ENCODE peak calls at places on chromosome 5, in four cellular contexts. One of them, this sample, is unnamed.

GRCh38 chr5:64312496-64312895 is 146.9 kb downstream of the RNF180 start:
- DNase-seq in HepG2: no peak
- DNase-seq in K562: no peak
- DNase-seq in HCT116: no peak
- DNase-seq in this sample: no peak

GRCh38 chr5:178145965-178146820 is 7.5 kb downstream of the NHP2 start:
- DNase-seq in K562: peak; percentile 67
- DNase-seq in HepG2: peak; percentile 66
- DNase-seq in HCT116: peak; percentile 59
- DNase-seq in this sample: peak; percentile 47

GRCh38 chr5:122493776-122494518 is 181.9 kb downstream of the SNCAIP start:
- DNase-seq in HCT116: no peak
- DNase-seq in HepG2: no peak
- DNase-seq in K562: no peak
- DNase-seq in this sample: no peak

GRCh38 chr5:149872351-149873040 is 72.1 kb downstream of the PDE6A start:
- DNase-seq in K562: no peak
- DNase-seq in HepG2: no peak
- DNase-seq in HCT116: no peak
- DNase-seq in this sample: no peak

GRCh38 chr5:80033513-80033912 is 1.6 kb upstream of the THBS4 start:
- DNase-seq in K562: no peak
- DNase-seq in HCT116: no peak
- DNase-seq in HepG2: no peak
- DNase-seq in this sample: no peak

GRCh38 chr5:178290376-178290775 is 57.8 kb upstream of the PHYKPL start:
- DNase-seq in HCT116: no peak
- DNase-seq in HepG2: no peak
- DNase-seq in K562: no peak
- DNase-seq in this sample: no peak

GRCh38 chr5:170341545-170341944 is 44.0 kb upstream of the LCP2 start:
- DNase-seq in K562: no peak
- DNase-seq in HCT116: no peak
- DNase-seq in HepG2: no peak
- DNase-seq in this sample: no peak

GRCh38 chr5:114988096-114988495 is 181.6 kb downstream of the TRIM36 start:
- DNase-seq in K562: no peak
- DNase-seq in HCT116: no peak
- DNase-seq in HepG2: no peak
- DNase-seq in this sample: no peak

GRCh38 chr5:95090774-95091173 is 194.1 kb downstream of the MCTP1 start:
- DNase-seq in HepG2: no peak
- DNase-seq in HCT116: no peak
- DNase-seq in K562: no peak
- DNase-seq in this sample: no peak

GRCh38 chr5:109965634-109966033 is 275.9 kb downstream of the MAN2A1 start:
- DNase-seq in K562: no peak
- DNase-seq in HepG2: no peak
- DNase-seq in HCT116: no peak
- DNase-seq in this sample: no peak
- TF ChIP-seq TCF7L2 in K562: no peak
- TF ChIP-seq TCF7L2 in HepG2: no peak
- TF ChIP-seq TCF7L2 in HCT116: no peak
- TF ChIP-seq TCF7L2 in this sample: no peak

DNA sequence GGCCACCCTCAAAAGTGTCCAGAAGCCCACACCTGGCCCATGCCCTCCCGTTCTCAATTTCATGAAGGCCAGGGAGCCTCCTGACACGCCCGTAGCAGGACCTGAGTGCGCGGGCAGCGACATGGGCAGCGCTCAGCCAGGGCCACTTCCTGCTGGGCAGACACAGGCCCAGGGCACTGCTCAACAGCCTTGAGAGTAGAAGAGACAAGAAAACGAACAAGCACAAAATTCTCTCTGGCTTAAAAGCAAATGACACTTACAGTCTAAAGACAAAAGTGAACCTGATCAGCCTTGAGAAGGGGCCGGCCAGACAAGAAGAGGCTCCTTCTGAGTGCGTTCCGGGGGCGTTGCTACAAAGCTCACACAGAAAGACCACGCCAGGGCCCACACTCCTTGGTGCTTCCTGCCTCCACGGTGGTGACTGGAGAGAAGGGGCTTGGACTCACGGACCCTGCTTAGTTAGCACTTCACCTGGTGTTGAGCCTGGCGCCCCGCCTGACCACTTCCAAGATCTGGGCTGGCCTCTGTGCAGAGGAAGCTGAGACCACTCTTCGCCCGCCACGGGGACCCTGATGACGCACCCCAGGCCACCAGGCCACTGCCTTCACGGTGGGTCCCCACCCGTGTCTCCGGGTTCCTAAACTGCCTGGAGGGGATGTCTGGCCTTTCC is 1.5 kb downstream of the SLC12A7 start:
- DNase-seq in HepG2: no peak
- DNase-seq in K562: no peak
- DNase-seq in HCT116: no peak
- DNase-seq in this sample: no peak
- H3K27ac ChIP-seq in HepG2: peak overlapping the region; percentile 46
- H3K27ac ChIP-seq in K562: no peak overlapping the region
- H3K27ac ChIP-seq in HCT116: peak overlapping the region; percentile 71
- H3K27ac ChIP-seq in this sample: peak overlapping the region; percentile 100

GRCh38 chr5:27652505-27652904 is 614.1 kb upstream of the CDH9 start:
- DNase-seq in K562: no peak
- DNase-seq in HepG2: peak; percentile 17
- DNase-seq in HCT116: no peak
- DNase-seq in this sample: no peak
- TF ChIP-seq CTCF in K562: peak; percentile 11
- TF ChIP-seq CTCF in HepG2: peak; percentile 57
- TF ChIP-seq CTCF in HCT116: no peak
- TF ChIP-seq CTCF in this sample: no peak

DNA sequence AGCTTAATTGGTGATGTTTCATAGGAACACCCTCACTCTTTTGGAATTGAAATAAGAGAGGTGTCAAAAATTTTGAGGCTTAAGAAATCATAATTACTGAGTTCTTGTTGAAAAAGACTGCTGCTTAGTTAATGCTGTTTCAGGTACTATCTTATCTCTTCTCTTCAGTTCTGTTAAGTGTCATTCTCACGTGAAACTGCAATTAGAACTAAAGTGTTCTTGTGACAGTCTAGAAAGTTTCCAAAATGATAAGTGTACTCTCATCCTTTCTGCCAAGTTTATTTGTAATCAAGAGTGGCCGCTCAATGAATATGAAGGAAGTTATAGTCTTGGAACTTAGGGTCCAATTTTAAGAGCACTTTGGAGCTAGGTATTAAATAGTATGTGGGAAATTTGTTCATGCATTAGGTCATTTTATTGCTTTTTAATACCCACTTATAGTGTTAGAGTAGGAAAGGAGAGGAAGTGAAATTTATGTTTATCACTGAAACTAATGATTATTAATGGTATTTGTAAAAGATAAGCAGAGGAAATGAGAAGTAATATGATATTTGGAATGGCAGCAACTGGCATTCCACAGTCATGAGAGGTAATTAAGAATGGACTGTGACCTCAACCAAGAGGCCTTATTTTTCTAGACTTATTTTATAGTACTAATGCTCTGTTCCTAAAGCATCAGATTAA is 20.4 kb downstream of the XRCC4 start:
- DNase-seq in HepG2: no peak
- DNase-seq in HCT116: no peak
- DNase-seq in K562: no peak
- DNase-seq in this sample: no peak
- TF ChIP-seq TCF7L2 in HepG2: no peak
- TF ChIP-seq TCF7L2 in HCT116: no peak
- TF ChIP-seq TCF7L2 in K562: no peak
- TF ChIP-seq TCF7L2 in this sample: no peak

This sample was measured in Panc1.